ENCODE peak calls at places on chromosomes 3 and 15, in eight cellular contexts. C is fibroblast of lung; Y is CD8-positive, alpha-beta T cell; I is left lung; T is HL-60; E is NB4; F is neural progenitor cell; X is brain microvascular endothelial cell. P is an unnamed sample.

GRCh38 chr3:178385280-178385952 is 150.8 kb upstream of the KCNMB2 start:
- DNase-seq in C (peak), Y (no peak), F (peak), X (peak), I (no peak), E (peak), T (no peak), P (peak)

GRCh38 chr3:36804295-36805055 is 40.1 kb upstream of the DCLK3 start:
- DNase-seq in I (no peak), E (no peak), T (no peak), F (peak), Y (no peak), C (no peak), X (no peak), P (no peak)

GRCh38 chr3:181311186-181311585 is 321.6 kb upstream of the DNAJC19 start:
- DNase-seq in E (no peak), X (no peak), Y (no peak), I (no peak), F (no peak), T (no peak), C (no peak), P (no peak)

GRCh38 chr3:111351334-111351733 is 190.7 kb upstream of the CD96 start:
- DNase-seq in T (no peak), C (no peak), I (no peak), X (peak), E (no peak), Y (no peak), F (peak), P (no peak)

GRCh38 chr3:109050591-109051167 is 67.3 kb downstream of the MORC1 start:
- DNase-seq in Y (no peak), C (peak), T (no peak), E (peak), F (peak), X (peak), I (no peak), P (peak)

GRCh38 chr3:47083786-47084185 is 80.1 kb downstream of the SETD2 start:
- DNase-seq in I (no peak), F (no peak), T (peak), X (no peak), C (no peak), Y (no peak), E (peak), P (no peak)

GRCh38 chr3:171168086-171168485 is 141.6 kb upstream of the SLC2A2 start:
- DNase-seq in Y (no peak), X (peak), I (no peak), C (peak), F (peak), T (no peak), E (no peak), P (peak)

GRCh38 chr15:23073890-23074631 is 34.7 kb upstream of the TUBGCP5 start:
- DNase-seq in C (no peak), T (peak), X (no peak), E (peak), Y (no peak), F (no peak), I (no peak), P (no peak)

GRCh38 chr15:99409560-99409959 is 156.2 kb upstream of the MEF2A start:
- DNase-seq in F (no peak), X (no peak), C (no peak), I (no peak), Y (no peak), T (no peak), E (no peak), P (no peak)

GRCh38 chr3:49460956-49461355 is 9.1 kb upstream of the DAG1 start:
- DNase-seq in F (no peak), T (no peak), I (no peak), X (no peak), E (no peak), Y (no peak), C (no peak), P (no peak)

GRCh38 chr15:89646416-89647141 is 8.7 kb downstream of the KIF7 start:
- DNase-seq in T (no peak), Y (no peak), I (no peak), X (no peak), C (no peak), F (no peak), E (no peak), P (no peak)

GRCh38 chr3:188583476-188584161 is 429.7 kb downstream of the LPP start:
- DNase-seq in X (no peak), E (no peak), T (no peak), Y (no peak), I (no peak), F (no peak), C (peak), P (no peak)

GRCh38 chr3:112639451-112640332 is 1.3 kb downstream of the CCDC80 start:
- DNase-seq in E (no peak), I (no peak), Y (no peak), C (no peak), F (no peak), X (no peak), T (no peak), P (no peak)

GRCh38 chr15:70853270-70853854 is 595 bp downstream of the LARP6 start:
- DNase-seq in F (peak), X (peak), I (no peak), C (peak), Y (no peak), E (no peak), T (no peak), P (peak)

GRCh38 chr3:190281308-190282051 is 40.8 kb downstream of the CLDN1 start:
- DNase-seq in E (peak), F (no peak), C (no peak), I (no peak), T (peak), Y (no peak), X (no peak), P (peak)

GRCh38 chr3:17645074-17645698 is 97.2 kb downstream of the TBC1D5 start:
- DNase-seq in C (peak), T (peak), E (peak), X (peak), F (peak), I (no peak), Y (no peak), P (peak)
- TF ChIP-seq CTCF in C (peak), T (peak), E (peak), X (peak), F (peak), I (peak), Y (peak), P (peak)

GRCh38 chr15:59539799-59540198 is 71.8 kb upstream of the GCNT3 start:
- DNase-seq in F (no peak), E (no peak), Y (no peak), T (no peak), C (no peak), X (no peak), I (no peak), P (no peak)

GRCh38 chr15:59545573-59545972 is 66.0 kb upstream of the GCNT3 start:
- DNase-seq in X (no peak), I (no peak), Y (no peak), T (no peak), E (no peak), C (no peak), F (peak), P (no peak)

GRCh38 chr15:59541750-59542149 is 69.8 kb upstream of the GCNT3 start:
- DNase-seq in C (no peak), I (no peak), E (no peak), F (no peak), Y (no peak), X (no peak), T (no peak), P (no peak)

GRCh38 chr15:59540654-59541053 is 70.9 kb upstream of the GCNT3 start:
- DNase-seq in X (no peak), Y (no peak), C (no peak), E (no peak), F (no peak), I (no peak), T (no peak), P (no peak)

GRCh38 chr15:59543721-59544547 is 67.6 kb upstream of the GCNT3 start:
- DNase-seq in X (no peak), I (peak), T (peak), F (no peak), Y (no peak), E (peak), C (no peak), P (no peak)
- H3K4me3 ChIP-seq in X (no peak), I (no peak), T (no peak), F (no peak), Y (no peak), E (no peak), C (no peak), P (no peak)

DNA sequence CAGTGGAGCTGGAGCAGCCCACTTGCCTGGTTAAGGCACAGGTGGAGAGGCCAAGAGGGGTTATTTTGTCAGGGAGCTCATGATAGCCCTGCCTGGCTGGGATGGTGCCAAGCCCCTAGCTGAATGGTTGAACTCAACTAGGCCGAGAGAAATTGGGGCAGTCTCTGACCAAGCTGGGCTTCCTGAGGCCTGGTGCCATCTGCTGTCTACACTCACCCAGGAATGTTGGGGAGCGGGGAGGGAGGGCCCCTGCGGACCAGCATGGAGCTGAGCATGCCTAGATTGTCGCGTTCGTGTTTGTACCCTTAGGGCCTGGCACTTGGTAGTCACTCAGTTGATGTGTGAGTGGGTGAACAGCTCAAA is 1.2 kb downstream of the BRPF1 start:
- DNase-seq in T (no peak), Y (no peak), I (no peak), E (no peak), C (no peak), X (no peak), F (no peak), P (no peak)
- TF ChIP-seq CTCF in T (no peak), Y (no peak), I (no peak), E (no peak), C (no peak), X (no peak), F (no peak), P (no peak)

DNA sequence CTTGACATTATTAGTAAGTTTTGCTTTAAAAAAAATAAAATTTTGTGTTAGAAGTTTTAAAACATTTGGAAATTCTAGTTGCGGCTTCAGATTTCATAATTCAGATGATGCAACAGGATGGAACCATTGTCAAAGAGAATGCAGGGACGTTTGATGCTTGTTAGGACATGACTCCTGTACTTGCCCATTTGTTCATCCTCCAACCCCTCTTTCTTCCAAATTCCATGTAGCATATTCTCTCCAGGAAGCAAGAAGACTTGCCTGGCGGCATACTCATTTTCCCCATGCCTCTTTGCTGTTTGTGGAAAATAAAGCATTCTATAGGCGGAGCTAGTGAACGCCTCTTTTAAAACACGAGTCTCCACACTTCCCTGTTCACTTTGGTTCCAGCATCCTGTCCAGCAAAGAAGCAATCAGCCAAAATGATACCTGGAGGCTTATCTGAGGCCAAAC is at the start of gene CSTA:
- DNase-seq in T (peak), C (no peak), F (no peak), E (peak), Y (no peak), I (no peak), X (no peak), P (peak)
- H3K4me3 ChIP-seq in T (peak), C (no peak), F (no peak), E (peak), Y (no peak), I (peak), X (no peak), P (no peak)

GRCh38 chr3:66162766-66163165 is 58.0 kb upstream of the SLC25A26 start:
- DNase-seq in T (no peak), Y (no peak), F (no peak), I (no peak), X (no peak), E (no peak), C (no peak), P (no peak)
- TF ChIP-seq CTCF in T (no peak), Y (no peak), F (no peak), I (no peak), X (no peak), E (no peak), C (no peak), P (no peak)

GRCh38 chr3:71127463-71128243 is 455.9 kb downstream of the FOXP1 start:
- DNase-seq in C (peak), T (no peak), Y (peak), E (no peak), X (peak), I (no peak), F (no peak), P (peak)
- H3K4me3 ChIP-seq in C (peak), T (no peak), Y (peak), E (no peak), X (peak), I (peak), F (no peak), P (no peak)

DNA sequence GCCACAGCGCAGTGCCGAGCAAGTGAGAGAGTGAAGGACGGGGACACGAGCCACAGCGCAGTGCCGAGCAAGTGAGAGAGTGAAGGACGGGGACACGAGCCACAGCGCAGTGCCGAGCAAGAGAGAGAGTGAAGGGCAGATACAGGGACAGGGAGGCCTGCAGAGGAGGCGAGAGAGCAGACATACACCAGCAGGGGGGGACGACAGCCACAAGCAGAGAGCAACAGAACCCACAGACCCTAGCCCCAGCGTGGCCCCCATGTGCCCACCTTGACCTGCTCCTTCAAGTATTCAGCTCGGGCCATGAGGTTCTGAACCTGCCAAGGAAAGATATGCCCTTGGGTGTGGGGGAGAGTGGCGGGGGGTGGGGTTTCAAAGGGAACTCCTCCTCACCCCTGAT is 5.5 kb downstream of the ULK3 start:
- DNase-seq in T (no peak), I (no peak), E (no peak), X (no peak), F (no peak), C (no peak), Y (no peak), P (no peak)
- TF ChIP-seq CTCF in T (no peak), I (no peak), E (no peak), X (no peak), F (peak), C (no peak), Y (no peak), P (no peak)

GRCh38 chr15:57146394-57147140 is 228.1 kb downstream of the TCF12 start:
- DNase-seq in T (no peak), Y (no peak), I (no peak), C (peak), E (peak), X (peak), F (peak), P (peak)
- H3K4me3 ChIP-seq in T (no peak), Y (no peak), I (no peak), C (peak), E (no peak), X (no peak), F (no peak), P (no peak)

DNA sequence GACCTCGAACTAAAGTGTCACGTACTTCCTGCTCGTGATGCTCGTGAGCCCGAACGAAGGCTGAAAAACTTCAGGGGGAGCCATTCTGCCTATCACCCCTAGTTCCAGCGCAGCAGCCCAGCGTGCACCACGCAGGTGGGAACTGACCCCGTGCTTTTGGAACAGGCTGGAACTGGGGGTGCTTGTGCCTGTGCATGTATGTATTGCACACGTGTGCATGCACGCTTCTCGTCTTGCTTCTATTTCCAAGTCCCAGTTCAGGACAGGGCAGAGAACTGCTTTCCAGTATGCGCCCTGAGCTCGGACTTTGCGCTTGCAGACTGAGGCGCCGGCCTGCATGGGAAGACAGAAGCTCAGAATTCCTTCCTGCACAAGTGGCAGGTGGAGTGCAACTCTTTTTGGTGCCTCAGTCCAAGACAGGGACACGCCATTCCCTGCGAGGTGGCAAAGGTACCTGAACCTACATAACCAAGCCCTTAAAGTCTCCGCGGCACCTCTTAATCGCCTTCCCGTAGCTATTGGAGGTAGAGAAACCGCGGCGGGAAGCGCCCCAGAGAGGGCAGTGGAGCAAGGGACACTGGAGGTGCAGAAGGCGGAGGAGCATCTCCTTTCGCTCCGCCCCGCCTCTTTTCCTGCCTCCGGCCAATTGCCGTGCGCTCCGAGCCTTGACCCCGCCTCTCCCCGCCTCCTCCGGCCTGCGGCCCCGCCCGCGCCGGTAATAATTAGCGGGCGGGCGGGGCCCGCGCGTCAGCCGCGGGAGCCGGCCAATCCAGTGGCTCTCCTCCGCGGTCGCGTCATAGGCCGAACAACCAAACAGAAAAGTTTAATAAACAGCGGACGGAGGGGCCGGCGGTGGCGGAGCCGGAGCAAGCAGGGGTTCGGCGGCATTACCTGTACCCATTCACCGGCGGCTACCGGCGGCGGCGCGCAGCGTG is at the start of gene ZFAND6:
- DNase-seq in C (peak), X (peak), F (peak), E (peak), Y (peak), I (peak), T (peak), P (peak)
- TF ChIP-seq CTCF in C (no peak), X (peak), F (no peak), E (no peak), Y (no peak), I (no peak), T (no peak), P (no peak)

P was measured in cardiac fibroblast.